ENCODE peak calls at places on chromosomes 13 and 19, in five cellular contexts. H is sigmoid colon, E is left ventricle myocardium inferior, K is breast epithelium, A is neural progenitor cell. X is an unnamed sample.

GRCh38 chr19:37362733-37363132 is 8.2 kb upstream of the ZNF527 start:
- DNase-seq in H (no peak), E (no peak), K (no peak), A (peak; percentile 48), X (no peak)

GRCh38 chr19:58406818-58407657 is 1.4 kb upstream of the ZNF584 start:
- DNase-seq in H (peak; percentile 35), E (no peak), K (no peak), A (peak; percentile 45), X (no peak)

GRCh38 chr13:112722433-112723250 is 32.8 kb downstream of the ATP11A start:
- DNase-seq in H (no peak), E (peak; percentile 55), K (no peak), A (no peak), X (no peak)

GRCh38 chr19:9073806-9074205 is 13.1 kb upstream of the OR1M1 start:
- DNase-seq in H (no peak), E (no peak), K (no peak), A (no peak), X (no peak)

GRCh38 chr13:108342369-108343289 is 73.1 kb downstream of the TNFSF13B start:
- DNase-seq in H (no peak), E (no peak), K (no peak), A (peak; percentile 58), X (no peak)

GRCh38 chr13:95862401-95862800 is 185.5 kb downstream of the DNAJC3 start:
- DNase-seq in H (no peak), E (no peak), K (no peak), A (no peak), X (no peak)

GRCh38 chr19:31610036-31610435 is 260.8 kb upstream of the TSHZ3 start:
- DNase-seq in H (no peak), E (no peak), K (no peak), A (no peak), X (no peak)

GRCh38 chr19:41367848-41368301 is 3.9 kb upstream of the B9D2 start:
- DNase-seq in H (no peak), E (no peak), K (no peak), A (no peak), X (no peak)

GRCh38 chr13:45132384-45133064 is 12.2 kb downstream of the GTF2F2 start:
- DNase-seq in H (no peak), E (no peak), K (no peak), A (no peak), X (no peak)

GRCh38 chr19:39173502-39173991 is 23.2 kb upstream of the NCCRP1 start:
- DNase-seq in H (no peak), E (no peak), K (no peak), A (no peak), X (no peak)

GRCh38 chr19:35220315-35220921 is 8.1 kb downstream of the FAM187B start:
- DNase-seq in H (no peak), E (no peak), K (no peak), A (no peak), X (no peak)

GRCh38 chr19:6273701-6274601 is 5.8 kb downstream of the MLLT1 start:
- DNase-seq in H (peak; percentile 95), E (peak; percentile 84), K (peak; percentile 83), A (no peak), X (no peak)

GRCh38 chr19:29506619-29506911 is 19.2 kb upstream of the VSTM2B start:
- DNase-seq in H (peak; percentile 6), E (no peak), K (no peak), A (no peak), X (no peak)

GRCh38 chr13:113863511-113864302 is at the start of gene GAS6:
- DNase-seq in H (no peak), E (peak; percentile 82), K (peak; percentile 38), A (peak; percentile 79), X (no peak)

GRCh38 chr19:852136-853013 is at the start of gene ELANE:
- DNase-seq in H (no peak), E (no peak), K (no peak), A (no peak), X (no peak)

GRCh38 chr19:13526552-13526951 is 20.3 kb upstream of the CACNA1A start:
- DNase-seq in H (no peak), E (no peak), K (no peak), A (peak; percentile 34), X (no peak)
- TF ChIP-seq CTCF in H (no peak), E (no peak), K (no peak), A (peak; percentile 57), X (peak; percentile 18)

GRCh38 chr19:43300876-43301765 is 31.8 kb upstream of the PSG9 start:
- DNase-seq in H (no peak), E (no peak), K (no peak), A (no peak), X (no peak)

GRCh38 chr19:43306097-43306496 is 36.8 kb upstream of the PSG9 start:
- DNase-seq in H (no peak), E (no peak), K (no peak), A (no peak), X (no peak)

GRCh38 chr19:43305642-43306041 is 36.3 kb upstream of the PSG9 start:
- DNase-seq in H (no peak), E (no peak), K (no peak), A (no peak), X (no peak)

GRCh38 chr19:43300206-43300605 is 30.9 kb upstream of the PSG9 start:
- DNase-seq in H (no peak), E (no peak), K (no peak), A (no peak), X (no peak)
- H3K9me3 ChIP-seq in H (no peaks in the 10 kb centered on the region), E (no peaks in the 10 kb centered on the region), K (no peaks in the 10 kb centered on the region), A (no peaks in the 10 kb centered on the region), X (no peaks in the 10 kb centered on the region)

GRCh38 chr13:93305886-93306285 is 79.3 kb downstream of the GPC6 start:
- DNase-seq in H (no peak), E (no peak), K (no peak), A (no peak), X (no peak)

GRCh38 chr13:93307651-93308050 is 81.0 kb downstream of the GPC6 start:
- DNase-seq in H (no peak), E (no peak), K (no peak), A (no peak), X (no peak)

GRCh38 chr13:93304868-93305613 is 78.4 kb downstream of the GPC6 start:
- DNase-seq in H (no peak), E (no peak), K (no peak), A (no peak), X (no peak)

GRCh38 chr13:93307166-93307565 is 80.6 kb downstream of the GPC6 start:
- DNase-seq in H (no peak), E (no peak), K (no peak), A (no peak), X (no peak)

GRCh38 chr13:93304134-93304533 is 77.5 kb downstream of the GPC6 start:
- DNase-seq in H (no peak), E (no peak), K (no peak), A (peak; percentile 13), X (no peak)
- H3K27ac ChIP-seq in H (no peak overlapping the region), E (no peak overlapping the region), K (no peak overlapping the region), A (no peak overlapping the region), X (no peak overlapping the region)

GRCh38 chr13:61774903-61775302 is 359.3 kb upstream of the PCDH20 start:
- DNase-seq in H (no peak), E (no peak), K (no peak), A (no peak), X (no peak)
- TF ChIP-seq CTCF in H (no peak), E (no peak), K (no peak), A (no peak), X (no peak)

X was measured in CD4-positive, alpha-beta T cell.